ENCODE peak calls at places on chromosomes 12 and 14, in five cellular contexts. One of them, this sample, is unnamed.

GRCh38 chr12:100484178-100484886 is 10.7 kb downstream of the NR1H4 start:
- DNase-seq in fibroblast of lung: peak
- DNase-seq in endothelial cell: no peak
- DNase-seq in coronary artery: no peak
- DNase-seq in pancreas: no peak
- DNase-seq in this sample: no peak

GRCh38 chr14:58216544-58216943 is 16.6 kb downstream of the ACTR10 start:
- DNase-seq in fibroblast of lung: peak
- DNase-seq in endothelial cell: no peak
- DNase-seq in coronary artery: no peak
- DNase-seq in pancreas: no peak
- DNase-seq in this sample: no peak

GRCh38 chr12:20492251-20492728 is 124.0 kb downstream of the PDE3A start:
- DNase-seq in fibroblast of lung: peak
- DNase-seq in endothelial cell: no peak
- DNase-seq in coronary artery: no peak
- DNase-seq in pancreas: no peak
- DNase-seq in this sample: peak

GRCh38 chr14:104637546-104638003 is 33.0 kb upstream of the TMEM179 start:
- DNase-seq in fibroblast of lung: peak
- DNase-seq in endothelial cell: no peak
- DNase-seq in coronary artery: no peak
- DNase-seq in pancreas: no peak
- DNase-seq in this sample: no peak

GRCh38 chr12:45357547-45358417 is 141.9 kb downstream of the ANO6 start:
- DNase-seq in fibroblast of lung: no peak
- DNase-seq in endothelial cell: no peak
- DNase-seq in coronary artery: no peak
- DNase-seq in pancreas: no peak
- DNase-seq in this sample: no peak

GRCh38 chr14:30389901-30390394 is 169.0 kb upstream of the G2E3 start:
- DNase-seq in fibroblast of lung: no peak
- DNase-seq in endothelial cell: no peak
- DNase-seq in coronary artery: no peak
- DNase-seq in pancreas: no peak
- DNase-seq in this sample: no peak

GRCh38 chr14:104584557-104584956 is 5.0 kb downstream of the C14orf180 start:
- DNase-seq in fibroblast of lung: no peak
- DNase-seq in endothelial cell: no peak
- DNase-seq in coronary artery: no peak
- DNase-seq in pancreas: no peak
- DNase-seq in this sample: no peak

GRCh38 chr12:108482717-108483212 is 32.3 kb upstream of the FICD start:
- DNase-seq in fibroblast of lung: peak
- DNase-seq in endothelial cell: no peak
- DNase-seq in coronary artery: no peak
- DNase-seq in pancreas: no peak
- DNase-seq in this sample: no peak

GRCh38 chr12:119631930-119632678 is 35.8 kb upstream of the PRKAB1 start:
- DNase-seq in fibroblast of lung: peak
- DNase-seq in endothelial cell: no peak
- DNase-seq in coronary artery: no peak
- DNase-seq in pancreas: no peak
- DNase-seq in this sample: no peak

DNA sequence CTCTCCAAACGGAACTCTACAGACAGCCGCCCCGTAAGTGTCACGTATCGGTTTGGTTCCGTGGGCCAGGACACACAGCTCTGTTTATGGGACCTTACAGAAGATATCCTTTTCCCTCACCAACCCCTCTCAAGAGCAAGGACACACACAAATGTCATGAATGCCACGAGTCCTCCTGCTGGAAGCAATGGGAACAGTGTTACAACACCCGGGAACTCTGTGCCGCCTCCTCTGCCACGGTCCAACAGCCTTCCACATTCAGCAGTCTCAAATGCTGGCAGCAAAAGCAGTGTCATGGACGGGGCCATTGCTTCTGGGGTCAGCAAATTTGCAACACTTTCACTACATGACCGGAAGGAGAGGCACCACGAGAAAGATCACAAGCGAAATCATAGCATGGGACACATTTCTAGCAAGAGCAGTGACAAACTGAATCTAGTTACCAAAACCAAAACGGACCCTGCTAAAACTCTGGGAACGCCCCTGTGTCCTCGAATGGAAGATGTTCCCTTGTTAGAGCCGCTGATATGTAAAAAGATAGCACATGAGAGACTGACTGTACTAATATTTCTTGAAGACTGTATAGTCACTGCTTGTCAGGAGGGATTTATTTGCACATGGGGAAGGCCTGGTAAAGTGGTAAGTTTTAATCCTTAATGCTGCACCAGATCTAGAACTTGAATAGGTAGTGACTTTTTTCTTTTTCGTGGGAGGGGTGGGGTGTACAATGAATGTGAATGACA is 69.7 kb downstream of the WDR20 start:
- DNase-seq in fibroblast of lung: no peak
- DNase-seq in endothelial cell: no peak
- DNase-seq in coronary artery: no peak
- DNase-seq in pancreas: no peak
- DNase-seq in this sample: peak
- TF ChIP-seq CTCF in fibroblast of lung: no peak
- TF ChIP-seq CTCF in endothelial cell: no peak
- TF ChIP-seq CTCF in coronary artery: no peak
- TF ChIP-seq CTCF in pancreas: no peak
- TF ChIP-seq CTCF in this sample: peak

DNA sequence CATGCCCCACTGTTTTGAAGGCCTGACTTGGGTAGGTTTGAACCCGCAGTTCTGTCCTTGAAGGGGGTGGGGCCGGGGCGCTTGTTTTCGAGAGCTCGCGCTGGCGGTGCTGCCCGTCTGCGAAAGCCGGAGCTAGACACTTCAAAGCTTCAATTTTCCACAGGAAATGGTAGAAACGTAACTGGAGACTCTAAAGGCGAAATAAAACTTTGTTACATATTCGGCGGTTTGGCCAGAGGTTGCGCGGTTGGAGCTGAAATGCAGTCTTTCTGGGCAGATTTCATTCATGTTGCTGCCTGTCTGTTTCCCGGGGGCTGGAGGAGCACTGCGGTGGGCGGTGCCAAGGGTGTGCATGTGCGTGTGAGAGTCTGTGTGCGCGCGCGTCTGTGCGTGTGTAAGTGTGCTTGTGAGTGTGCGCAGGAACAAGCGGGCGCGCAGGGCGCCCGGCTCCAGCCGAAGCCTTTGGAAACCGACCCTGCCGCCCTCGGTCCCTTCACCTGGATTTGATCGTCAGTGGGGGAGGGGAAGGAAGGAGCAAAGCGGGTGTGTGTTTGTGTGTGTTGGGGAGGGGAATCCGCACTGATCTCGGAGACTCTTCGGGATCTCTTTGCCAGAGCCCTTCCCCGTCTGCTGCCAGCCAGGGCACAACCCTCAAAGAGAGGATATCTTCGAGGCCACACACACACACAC is 227.7 kb upstream of the CRY1 start:
- DNase-seq in fibroblast of lung: peak
- DNase-seq in endothelial cell: peak
- DNase-seq in coronary artery: no peak
- DNase-seq in pancreas: peak
- DNase-seq in this sample: no peak
- TF ChIP-seq CTCF in fibroblast of lung: no peak
- TF ChIP-seq CTCF in endothelial cell: no peak
- TF ChIP-seq CTCF in coronary artery: no peak
- TF ChIP-seq CTCF in pancreas: no peak
- TF ChIP-seq CTCF in this sample: no peak

DNA sequence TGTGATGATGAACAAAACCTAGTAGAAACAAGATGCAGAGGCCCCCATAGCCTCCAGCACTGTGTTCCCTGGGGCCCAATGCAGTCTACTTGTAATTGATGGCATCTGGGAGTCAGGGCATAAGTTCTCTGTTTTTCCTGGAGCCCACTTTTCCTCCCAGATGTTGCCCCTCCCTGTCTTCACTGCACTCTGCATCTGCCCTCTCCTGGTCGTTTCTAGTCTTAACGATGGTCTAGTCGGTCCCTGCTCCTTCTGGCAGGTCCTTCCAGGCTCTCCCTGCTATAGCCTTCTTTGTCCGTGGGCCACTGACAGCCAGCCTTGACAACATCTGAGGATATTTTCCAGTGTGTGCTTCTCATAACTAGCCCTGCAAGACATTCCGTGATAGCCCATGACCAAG is 208.3 kb downstream of the GXYLT1 start:
- DNase-seq in fibroblast of lung: no peak
- DNase-seq in endothelial cell: no peak
- DNase-seq in coronary artery: no peak
- DNase-seq in pancreas: no peak
- DNase-seq in this sample: no peak
- TF ChIP-seq CTCF in fibroblast of lung: no peak
- TF ChIP-seq CTCF in endothelial cell: no peak
- TF ChIP-seq CTCF in coronary artery: no peak
- TF ChIP-seq CTCF in pancreas: no peak
- TF ChIP-seq CTCF in this sample: no peak

GRCh38 chr14:90900712-90901111 is 84.5 kb upstream of the TTC7B start:
- DNase-seq in fibroblast of lung: no peak
- DNase-seq in endothelial cell: no peak
- DNase-seq in coronary artery: no peak
- DNase-seq in pancreas: no peak
- DNase-seq in this sample: no peak
- TF ChIP-seq CTCF in fibroblast of lung: no peak
- TF ChIP-seq CTCF in endothelial cell: no peak
- TF ChIP-seq CTCF in coronary artery: no peak
- TF ChIP-seq CTCF in pancreas: no peak
- TF ChIP-seq CTCF in this sample: peak

GRCh38 chr12:106790020-106790419 is 15.5 kb downstream of the RIC8B start:
- DNase-seq in fibroblast of lung: no peak
- DNase-seq in endothelial cell: no peak
- DNase-seq in coronary artery: no peak
- DNase-seq in pancreas: no peak
- DNase-seq in this sample: no peak
- TF ChIP-seq CTCF in fibroblast of lung: no peak
- TF ChIP-seq CTCF in endothelial cell: no peak
- TF ChIP-seq CTCF in coronary artery: no peak
- TF ChIP-seq CTCF in pancreas: no peak
- TF ChIP-seq CTCF in this sample: no peak

GRCh38 chr12:29769162-29769820 is 14.5 kb downstream of the TMTC1 start:
- DNase-seq in fibroblast of lung: peak
- DNase-seq in endothelial cell: no peak
- DNase-seq in coronary artery: no peak
- DNase-seq in pancreas: no peak
- DNase-seq in this sample: no peak
- TF ChIP-seq CTCF in fibroblast of lung: no peak
- TF ChIP-seq CTCF in endothelial cell: no peak
- TF ChIP-seq CTCF in coronary artery: no peak
- TF ChIP-seq CTCF in pancreas: no peak
- TF ChIP-seq CTCF in this sample: no peak

DNA sequence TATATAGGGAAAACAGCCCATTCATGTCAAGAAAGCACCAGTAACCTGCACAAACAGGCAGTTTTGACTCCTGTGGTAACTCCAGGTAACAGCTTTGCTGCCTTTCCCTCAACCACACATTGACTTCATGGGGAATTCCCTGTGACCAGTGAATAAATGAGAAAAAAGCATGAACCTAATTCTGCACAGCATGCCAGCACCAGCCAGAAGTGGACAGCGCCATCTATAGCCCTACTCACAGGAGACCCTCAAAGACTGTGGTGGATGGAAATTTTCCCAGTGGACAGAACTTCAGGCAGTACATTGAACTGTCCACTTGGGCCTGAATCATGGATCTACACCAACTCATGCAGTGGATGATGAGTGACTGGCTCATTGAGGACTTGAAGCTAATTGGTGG is 152.1 kb downstream of the SLC8A3 start:
- DNase-seq in fibroblast of lung: no peak
- DNase-seq in endothelial cell: peak
- DNase-seq in coronary artery: no peak
- DNase-seq in pancreas: no peak
- DNase-seq in this sample: no peak
- TF ChIP-seq CTCF in fibroblast of lung: no peak
- TF ChIP-seq CTCF in endothelial cell: no peak
- TF ChIP-seq CTCF in coronary artery: no peak
- TF ChIP-seq CTCF in pancreas: no peak
- TF ChIP-seq CTCF in this sample: peak

GRCh38 chr12:89949457-89950195 is 241.0 kb upstream of the ATP2B1 start:
- DNase-seq in fibroblast of lung: peak
- DNase-seq in endothelial cell: peak
- DNase-seq in coronary artery: no peak
- DNase-seq in pancreas: no peak
- DNase-seq in this sample: peak
- TF ChIP-seq CTCF in fibroblast of lung: no peak
- TF ChIP-seq CTCF in endothelial cell: no peak
- TF ChIP-seq CTCF in coronary artery: no peak
- TF ChIP-seq CTCF in pancreas: no peak
- TF ChIP-seq CTCF in this sample: peak

GRCh38 chr12:53295070-53295890 is at the start of gene PFDN5:
- DNase-seq in fibroblast of lung: peak
- DNase-seq in endothelial cell: peak
- DNase-seq in coronary artery: peak
- DNase-seq in pancreas: peak
- DNase-seq in this sample: peak
- TF ChIP-seq CTCF in fibroblast of lung: no peak
- TF ChIP-seq CTCF in endothelial cell: no peak
- TF ChIP-seq CTCF in coronary artery: no peak
- TF ChIP-seq CTCF in pancreas: peak
- TF ChIP-seq CTCF in this sample: peak